ENCODE peak calls at places on chromosomes 13 and 19, in ten cellular contexts. A is uterus, J is NB4, P is AG04450, M is heart right ventricle, F is sigmoid colon, N is neural progenitor cell, O is AG09319, E is HL-60, T is ascending aorta. L is an unnamed sample.

GRCh38 chr13:57631607-57632275 is at the start of gene PCDH17:
- DNase-seq in A (peak; percentile 40), O (no peak), F (no peak), J (no peak), N (peak; percentile 70), T (peak; percentile 64), P (no peak), E (no peak), M (peak; percentile 73), L (peak; percentile 34)

GRCh38 chr19:29303035-29303706 is 90.2 kb upstream of the UQCRFS1 start:
- DNase-seq in O (no peak), F (peak; percentile 34), T (no peak), M (no peak), P (no peak), N (no peak), J (no peak), E (no peak), A (no peak), L (no peak)

GRCh38 chr19:55452381-55453325 is 8.8 kb downstream of the ISOC2 start:
- DNase-seq in N (peak; percentile 94), O (no peak), E (no peak), M (peak; percentile 71), A (peak; percentile 72), F (peak; percentile 88), P (peak; percentile 27), J (peak; percentile 67), T (no peak), L (peak; percentile 49)

GRCh38 chr19:45852145-45852750 is 10.7 kb downstream of the SYMPK start:
- DNase-seq in M (no peak), N (no peak), A (no peak), T (no peak), J (no peak), O (no peak), E (no peak), P (no peak), F (no peak), L (no peak)

GRCh38 chr19:36111200-36111539 is 227 bp downstream of the OVOL3 start:
- DNase-seq in E (no peak), P (no peak), T (no peak), J (no peak), M (no peak), F (no peak), O (no peak), N (peak; percentile 50), A (no peak), L (no peak)

GRCh38 chr19:34505321-34506025 is 23.9 kb downstream of the WTIP start:
- DNase-seq in J (no peak), F (peak; percentile 60), P (no peak), O (no peak), N (no peak), E (no peak), T (peak; percentile 62), M (no peak), A (no peak), L (no peak)

GRCh38 chr13:74132152-74132767 is 1.9 kb downstream of the KLF12 start:
- DNase-seq in F (no peak), P (no peak), O (no peak), N (peak; percentile 3), E (no peak), A (no peak), J (no peak), T (no peak), M (no peak), L (no peak)

GRCh38 chr13:76799696-76800095 is 86.5 kb downstream of the KCTD12 start:
- DNase-seq in A (no peak), O (no peak), T (no peak), M (no peak), N (no peak), J (peak; percentile 7), E (no peak), F (no peak), P (no peak), L (no peak)

GRCh38 chr19:7294571-7295212 is 478 bp upstream of the INSR start:
- DNase-seq in T (peak; percentile 89), A (peak; percentile 69), J (peak; percentile 90), E (peak; percentile 82), M (peak; percentile 78), N (peak; percentile 69), O (no peak), F (peak; percentile 85), P (no peak), L (peak; percentile 74)

GRCh38 chr13:19587635-19588300 is 26.4 kb upstream of the TPTE2 start:
- DNase-seq in A (no peak), N (no peak), P (no peak), J (peak; percentile 75), O (no peak), M (peak; percentile 12), F (no peak), T (no peak), E (peak; percentile 20), L (no peak)
- TF ChIP-seq CTCF in A (peak; percentile 19), N (peak; percentile 26), P (peak; percentile 54), J (peak; percentile 38), O (peak; percentile 23), M (peak; percentile 39), F (no peak), T (peak; percentile 40), E (peak; percentile 18), L (no peak)

GRCh38 chr13:99501135-99501951 is at the start of gene TM9SF2:
- DNase-seq in N (peak; percentile 97), P (peak; percentile 95), T (peak; percentile 99), J (peak; percentile 99), M (peak; percentile 98), F (peak; percentile 98), O (peak; percentile 95), A (peak; percentile 98), E (peak; percentile 95), L (peak; percentile 98)
- TF ChIP-seq CTCF in N (no peak), P (no peak), T (no peak), J (no peak), M (no peak), F (no peak), O (no peak), A (peak; percentile 42), E (no peak), L (no peak)

DNA sequence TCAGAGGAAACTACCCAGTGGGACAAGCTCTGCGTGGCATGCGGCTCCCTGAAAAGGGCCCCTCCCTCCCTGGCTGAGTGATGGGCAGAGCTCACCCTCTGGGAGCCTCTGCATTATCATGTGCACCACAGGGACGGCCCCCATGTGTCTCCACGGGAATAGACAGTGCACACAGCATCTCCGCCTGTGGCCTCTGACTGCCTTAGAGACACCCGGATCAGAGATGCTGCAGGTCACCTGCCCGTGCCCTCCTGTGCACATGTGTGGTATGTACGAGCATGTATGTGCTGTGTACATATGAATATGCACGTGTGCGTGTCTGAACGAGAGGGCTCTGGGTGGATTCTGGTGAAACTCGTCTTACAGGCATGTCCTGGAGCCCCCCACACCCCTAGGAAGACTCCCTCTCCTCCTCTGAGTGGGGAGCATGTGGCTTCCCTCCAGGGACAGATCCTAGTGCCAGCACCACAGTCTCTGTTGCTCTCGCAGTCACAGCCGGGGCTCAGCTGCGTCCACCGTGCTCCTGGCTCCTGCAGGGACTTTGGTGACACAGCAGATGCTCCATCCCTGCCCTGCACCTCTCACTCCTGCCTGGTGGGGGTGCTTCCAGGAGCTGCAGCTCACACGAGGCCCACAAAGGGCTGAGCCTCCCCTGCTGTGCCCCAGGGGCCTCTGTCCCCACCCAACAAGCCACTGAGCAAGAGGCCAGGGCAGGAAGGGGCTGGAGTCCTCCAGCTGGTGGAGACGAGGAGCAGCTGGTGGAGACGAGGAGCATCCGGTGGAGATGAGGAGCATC is 19.6 kb downstream of the C13orf46 start:
- DNase-seq in M (no peak), T (no peak), P (no peak), E (no peak), J (no peak), F (no peak), N (no peak), O (no peak), A (no peak), L (no peak)
- TF ChIP-seq CTCF in M (no peak), T (no peak), P (peak; percentile 7), E (no peak), J (no peak), F (no peak), N (no peak), O (no peak), A (no peak), L (no peak)

GRCh38 chr19:13007292-13008045 is 12.2 kb downstream of the NFIX start:
- DNase-seq in M (peak; percentile 65), T (peak; percentile 82), N (no peak), J (no peak), A (peak; percentile 77), E (no peak), O (no peak), F (peak; percentile 91), P (no peak), L (peak; percentile 91)
- TF ChIP-seq CTCF in M (no peak), T (no peak), N (no peak), J (no peak), A (no peak), E (no peak), O (no peak), F (no peak), P (peak; percentile 11), L (no peak)

DNA sequence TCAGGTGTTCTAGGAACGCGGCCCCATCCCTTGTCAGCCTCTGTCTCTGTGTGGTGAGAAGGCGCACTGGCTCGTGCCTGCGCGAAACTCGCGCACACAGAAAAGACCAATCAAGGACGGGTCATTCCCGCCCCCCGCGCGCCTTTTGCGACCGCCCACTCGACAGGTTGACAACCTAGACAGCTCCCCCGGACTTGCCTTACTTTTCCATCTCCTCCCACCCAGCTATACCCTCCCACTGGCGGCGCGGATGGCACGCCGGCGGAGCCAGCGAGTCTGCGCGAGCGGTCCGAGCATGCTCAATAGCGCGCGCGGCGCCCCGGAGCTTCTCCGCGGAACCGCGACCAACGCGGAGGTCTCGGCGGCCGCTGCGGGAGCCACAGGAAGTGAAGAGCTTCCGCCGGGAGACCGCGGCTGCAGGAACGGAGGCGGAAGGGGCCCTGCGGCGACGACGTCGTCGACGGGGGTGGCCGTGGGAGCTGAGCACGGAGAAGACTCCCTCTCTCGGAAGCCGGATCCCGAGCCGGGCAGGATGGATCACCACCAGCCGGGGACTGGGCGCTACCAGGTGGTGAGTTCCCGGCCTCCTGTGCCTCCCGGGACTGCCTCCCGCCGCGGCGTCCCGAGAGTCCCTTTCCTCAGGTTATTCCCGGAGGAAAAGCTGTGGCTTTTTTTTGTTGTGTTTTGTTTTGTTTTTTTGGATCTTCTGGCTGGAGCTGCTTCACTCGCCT is at the start of gene NDFIP2:
- DNase-seq in M (peak; percentile 83), T (peak; percentile 91), E (peak; percentile 33), O (no peak), A (peak; percentile 69), J (peak; percentile 94), F (peak; percentile 88), N (peak; percentile 88), P (peak; percentile 58), L (peak; percentile 89)
- TF ChIP-seq CTCF in M (no peak), T (no peak), E (no peak), O (no peak), A (peak; percentile 8), J (no peak), F (no peak), N (no peak), P (no peak), L (no peak)

L was measured in stomach.